ENCODE peak calls at places on chromosomes 2 and 18, in ten cellular contexts. R, I, C, V, J, T, P, E, B and O are unnamed samples.

GRCh38 chr2:203998195-203998804 is 61.7 kb downstream of the ICOS start:
- DNase-seq in R (peak), I (no peak), C (peak), V (no peak), J (no peak), T (no peak), P (no peak), E (no peak), B (no peak), O (no peak)

GRCh38 chr2:11080253-11081115 is 74.8 kb upstream of the SLC66A3 start:
- DNase-seq in R (no peak), I (no peak), C (no peak), V (peak), J (no peak), T (peak), P (peak), E (no peak), B (no peak), O (no peak)

GRCh38 chr2:186129767-186130581 is 356.1 kb upstream of the ZC3H15 start:
- DNase-seq in R (peak), I (no peak), C (no peak), V (no peak), J (no peak), T (no peak), P (no peak), E (no peak), B (peak), O (peak)

GRCh38 chr2:239751719-239752355 is 273.3 kb downstream of the NDUFA10 start:
- DNase-seq in R (no peak), I (peak), C (no peak), V (peak), J (no peak), T (no peak), P (peak), E (no peak), B (no peak), O (no peak)

GRCh38 chr2:57084697-57085281 is 901.0 kb downstream of the CCDC85A start:
- DNase-seq in R (no peak), I (no peak), C (no peak), V (peak), J (no peak), T (no peak), P (no peak), E (no peak), B (no peak), O (no peak)

GRCh38 chr2:235592430-235592829 is 98.6 kb downstream of the AGAP1 start:
- DNase-seq in R (no peak), I (no peak), C (no peak), V (no peak), J (no peak), T (no peak), P (no peak), E (no peak), B (no peak), O (no peak)

GRCh38 chr18:23067236-23067635 is 68.0 kb upstream of the CABLES1 start:
- DNase-seq in R (no peak), I (no peak), C (no peak), V (no peak), J (peak), T (no peak), P (no peak), E (no peak), B (no peak), O (no peak)

GRCh38 chr2:130798472-130799221 is 38.1 kb upstream of the ARHGEF4 start:
- DNase-seq in R (no peak), I (no peak), C (peak), V (peak), J (no peak), T (peak), P (peak), E (no peak), B (no peak), O (no peak)

GRCh38 chr2:229376866-229377265 is 105.8 kb upstream of the PID1 start:
- DNase-seq in R (no peak), I (no peak), C (no peak), V (no peak), J (no peak), T (no peak), P (no peak), E (no peak), B (no peak), O (no peak)

GRCh38 chr2:25228848-25229674 is 60.7 kb upstream of the POMC start:
- DNase-seq in R (peak), I (no peak), C (peak), V (no peak), J (peak), T (peak), P (peak), E (no peak), B (peak), O (peak)

GRCh38 chr18:31977270-31977872 is 34.4 kb upstream of the TRAPPC8 start:
- DNase-seq in R (peak), I (no peak), C (no peak), V (no peak), J (no peak), T (peak), P (peak), E (no peak), B (no peak), O (peak)

GRCh38 chr2:189258604-189259003 is 79.0 kb upstream of the COL5A2 start:
- DNase-seq in R (no peak), I (no peak), C (no peak), V (no peak), J (no peak), T (no peak), P (no peak), E (no peak), B (no peak), O (no peak)

GRCh38 chr2:39512434-39512935 is 75.4 kb upstream of the MAP4K3 start:
- DNase-seq in R (no peak), I (no peak), C (no peak), V (no peak), J (no peak), T (no peak), P (peak), E (no peak), B (no peak), O (no peak)

GRCh38 chr2:29655391-29656086 is 265.8 kb downstream of the ALK start:
- DNase-seq in R (no peak), I (no peak), C (no peak), V (no peak), J (no peak), T (no peak), P (no peak), E (no peak), B (no peak), O (no peak)

GRCh38 chr18:67239826-67240225 is 276.7 kb downstream of the DSEL start:
- DNase-seq in R (no peak), I (no peak), C (no peak), V (no peak), J (no peak), T (no peak), P (no peak), E (no peak), B (no peak), O (no peak)

GRCh38 chr2:152155209-152155608 is 20.4 kb downstream of the STAM2 start:
- DNase-seq in R (no peak), I (no peak), C (no peak), V (no peak), J (no peak), T (no peak), P (no peak), E (no peak), B (no peak), O (no peak)

GRCh38 chr2:230930928-230931555 is 6.0 kb upstream of the GPR55 start:
- DNase-seq in R (no peak), I (no peak), C (no peak), V (no peak), J (peak), T (peak), P (no peak), E (no peak), B (no peak), O (no peak)

GRCh38 chr2:24392542-24393059 is 32.3 kb upstream of the ITSN2 start:
- DNase-seq in R (no peak), I (no peak), C (no peak), V (no peak), J (no peak), T (no peak), P (no peak), E (no peak), B (no peak), O (no peak)

GRCh38 chr2:113677327-113677726 is 50.3 kb downstream of the RABL2A start:
- DNase-seq in R (no peak), I (no peak), C (no peak), V (no peak), J (no peak), T (no peak), P (no peak), E (no peak), B (no peak), O (no peak)

GRCh38 chr2:158722266-158723105 is 72.6 kb upstream of the DAPL1 start:
- DNase-seq in R (no peak), I (no peak), C (no peak), V (no peak), J (no peak), T (no peak), P (no peak), E (no peak), B (no peak), O (no peak)

GRCh38 chr18:56112013-56112749 is 524.2 kb upstream of the TCF4 start:
- DNase-seq in R (no peak), I (no peak), C (no peak), V (no peak), J (no peak), T (no peak), P (no peak), E (no peak), B (no peak), O (no peak)

GRCh38 chr2:228707846-228708245 is 526.4 kb upstream of the SPHKAP start:
- DNase-seq in R (no peak), I (no peak), C (no peak), V (no peak), J (no peak), T (no peak), P (no peak), E (no peak), B (no peak), O (no peak)

GRCh38 chr2:237490009-237490804 is 3.2 kb downstream of the MLPH start:
- DNase-seq in R (no peak), I (no peak), C (no peak), V (no peak), J (peak), T (peak), P (no peak), E (no peak), B (no peak), O (peak)

DNA sequence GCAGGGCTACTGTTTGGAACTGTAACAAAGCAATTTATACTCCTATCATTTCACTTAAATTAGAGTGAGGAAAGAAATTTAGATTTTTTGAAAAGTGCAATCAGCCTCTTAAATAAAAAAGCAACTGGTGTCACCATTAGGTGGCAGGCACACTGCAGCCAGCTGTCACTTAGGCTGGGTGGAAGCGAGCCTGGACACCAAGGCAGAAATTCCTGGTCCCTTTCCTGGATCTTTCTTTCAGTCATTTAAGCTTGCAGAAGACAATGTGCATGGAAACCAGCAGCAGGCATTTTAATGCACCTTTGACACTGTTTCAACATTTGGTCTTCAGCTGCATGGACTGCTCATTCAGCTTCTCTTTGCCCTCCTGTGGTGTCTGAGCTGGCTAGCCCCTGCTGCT is 61.0 kb downstream of the AQP4 start:
- DNase-seq in R (peak), I (no peak), C (no peak), V (no peak), J (peak), T (peak), P (peak), E (peak), B (no peak), O (peak)
- TF ChIP-seq CTCF in R (peak), I (no peak), C (no peak), V (no peak), J (no peak), T (peak), P (no peak), E (peak), B (peak), O (peak)

DNA sequence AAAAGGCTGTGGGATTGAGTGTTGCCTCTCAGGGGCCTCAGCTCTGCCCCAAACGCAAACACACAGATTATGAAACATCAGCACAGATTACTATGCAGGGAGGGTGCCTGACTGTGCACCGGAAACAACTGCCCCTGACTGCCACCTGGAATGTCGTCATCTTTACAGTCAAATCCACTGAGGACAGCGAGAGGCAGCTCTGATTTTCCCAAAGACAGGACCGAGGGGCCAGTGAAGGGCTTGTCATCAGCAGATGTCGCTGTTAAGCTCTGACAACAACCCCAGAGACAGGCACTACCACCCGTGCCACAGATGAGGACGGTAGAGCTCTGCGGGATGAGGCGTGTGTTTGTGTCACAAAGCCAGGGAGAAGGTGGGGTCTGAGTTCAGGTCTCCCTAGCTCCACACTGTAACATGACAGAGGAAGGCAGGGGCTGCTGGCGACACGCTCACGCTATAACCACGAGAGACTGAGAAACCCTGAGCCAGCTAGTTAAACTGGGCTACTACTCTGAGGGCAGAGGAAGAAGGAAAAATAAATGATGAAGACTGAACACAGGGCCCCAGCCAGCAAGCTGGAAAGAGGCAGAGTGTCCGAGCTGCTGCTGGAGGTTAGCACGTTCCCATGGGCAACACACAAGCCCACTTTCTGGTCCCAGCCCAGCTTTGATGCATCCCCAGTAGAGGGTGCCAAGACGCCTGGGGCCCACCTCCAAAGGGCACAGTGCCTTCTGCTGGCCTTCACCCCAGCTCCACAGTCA is 47.0 kb downstream of the PARD6G start:
- DNase-seq in R (no peak), I (no peak), C (no peak), V (no peak), J (no peak), T (peak), P (peak), E (peak), B (peak), O (no peak)
- TF ChIP-seq CTCF in R (peak), I (no peak), C (no peak), V (no peak), J (no peak), T (peak), P (no peak), E (peak), B (no peak), O (no peak)

DNA sequence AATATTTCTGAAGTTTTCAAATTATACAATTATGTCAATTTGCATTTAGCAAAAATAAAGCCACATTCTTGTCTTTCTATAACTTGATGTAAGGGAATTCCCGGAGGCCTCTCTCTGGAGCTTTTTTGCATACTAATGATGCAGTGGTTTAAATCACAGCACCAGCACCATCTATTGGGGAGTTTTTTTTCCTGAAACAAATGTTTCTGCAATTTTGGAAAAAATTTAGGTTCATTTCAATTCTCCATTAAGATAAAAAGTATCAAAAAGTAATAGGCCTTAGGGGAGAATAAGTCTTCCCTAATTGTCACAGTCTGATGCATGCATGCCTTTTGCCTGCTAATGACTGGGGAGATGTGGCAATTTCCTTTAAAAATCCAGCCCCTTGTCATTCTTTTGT is 13.5 kb downstream of the CBLN2 start:
- DNase-seq in R (peak), I (no peak), C (no peak), V (no peak), J (no peak), T (no peak), P (no peak), E (no peak), B (no peak), O (no peak)
- TF ChIP-seq CTCF in R (peak), I (no peak), C (no peak), V (no peak), J (no peak), T (peak), P (no peak), E (peak), B (no peak), O (no peak)

GRCh38 chr18:72675394-72675793 is 131.3 kb upstream of the CBLN2 start:
- DNase-seq in R (peak), I (no peak), C (no peak), V (no peak), J (no peak), T (peak), P (no peak), E (no peak), B (no peak), O (no peak)

GRCh38 chr18:72673242-72673641 is 129.1 kb upstream of the CBLN2 start:
- DNase-seq in R (no peak), I (no peak), C (no peak), V (no peak), J (no peak), T (no peak), P (no peak), E (no peak), B (no peak), O (no peak)

GRCh38 chr18:72667932-72668331 is 123.8 kb upstream of the CBLN2 start:
- DNase-seq in R (no peak), I (no peak), C (no peak), V (peak), J (no peak), T (no peak), P (no peak), E (no peak), B (no peak), O (no peak)

GRCh38 chr18:72674710-72675109 is 130.6 kb upstream of the CBLN2 start:
- DNase-seq in R (no peak), I (no peak), C (no peak), V (peak), J (no peak), T (no peak), P (no peak), E (no peak), B (no peak), O (no peak)

DNA sequence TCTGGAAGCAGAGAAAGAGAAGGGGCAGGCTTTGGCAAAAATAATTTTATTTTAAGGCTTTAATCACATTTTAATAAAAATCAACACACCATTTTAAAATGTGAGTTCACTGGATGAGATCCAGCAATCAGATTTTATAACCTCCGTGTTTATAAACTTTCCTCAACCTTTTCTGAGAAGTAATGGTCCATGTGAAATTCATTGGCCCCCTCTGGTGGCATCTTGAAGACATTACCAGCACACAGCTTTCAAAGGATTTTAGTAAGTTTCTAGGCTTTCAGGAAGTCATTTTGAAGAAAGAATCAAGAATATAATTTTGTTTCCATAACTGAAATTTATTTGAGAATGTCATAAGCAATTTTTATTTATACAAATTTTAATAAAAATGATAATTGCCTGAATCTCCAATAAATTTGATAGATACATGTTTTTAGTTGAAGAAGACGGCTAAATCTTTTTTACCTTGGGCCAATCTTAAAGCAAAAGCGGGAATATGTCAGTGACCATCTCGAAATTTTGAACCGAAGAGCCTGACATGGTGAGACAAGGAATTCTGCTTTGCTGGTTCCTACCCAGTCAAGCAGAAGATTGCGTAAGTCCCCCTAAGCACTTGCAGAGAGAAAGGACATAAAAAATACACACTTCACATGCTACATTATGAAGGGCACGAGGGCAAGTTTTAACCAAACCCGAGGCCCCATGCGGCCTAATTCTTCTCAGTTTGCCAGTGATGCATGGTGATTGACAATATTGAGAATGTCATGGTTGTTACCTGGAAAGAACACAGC is 128.4 kb upstream of the CBLN2 start:
- DNase-seq in R (peak), I (no peak), C (no peak), V (no peak), J (no peak), T (no peak), P (no peak), E (no peak), B (no peak), O (peak)
- TF ChIP-seq CTCF in R (peak), I (peak), C (peak), V (peak), J (peak), T (peak), P (peak), E (peak), B (peak), O (peak)

DNA sequence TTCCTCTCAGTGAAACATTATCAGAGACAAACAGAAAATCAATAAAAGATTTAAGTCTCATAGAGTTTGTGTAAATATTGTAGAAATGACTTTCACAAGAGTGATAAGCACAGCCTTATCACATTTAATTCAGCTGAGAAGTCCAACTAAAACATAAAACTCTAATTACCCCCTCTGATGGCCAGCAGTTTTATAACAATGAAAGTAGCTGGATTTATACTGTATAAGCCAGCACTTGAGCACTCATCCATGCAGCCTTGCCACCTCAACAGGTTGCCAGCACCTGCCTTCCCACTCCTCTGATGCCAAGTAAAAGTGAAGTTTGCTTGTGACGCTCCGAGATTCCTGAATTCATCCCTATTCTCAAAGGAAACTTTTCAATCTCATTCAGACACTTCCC is 103.0 kb upstream of the STK39 start:
- DNase-seq in R (no peak), I (no peak), C (no peak), V (no peak), J (peak), T (no peak), P (no peak), E (no peak), B (no peak), O (no peak)
- TF ChIP-seq CTCF in R (peak), I (no peak), C (no peak), V (no peak), J (no peak), T (no peak), P (no peak), E (no peak), B (peak), O (peak)